ENCODE peak calls at places on chromosomes 5 and 9, in eight cellular contexts. L is occipital lobe; X is AG08395; F is pulmonary artery endothelial cell; O is NCI-H1092; P is H7; J is T1000; A is stimulated activated naive CD8-positive, alpha-beta T cell treated with anti-CD3 and anti-CD28 coated beads, Interleukin-15, Interleukin-2, amounts not matched to agents 100 U/mL and 50 U/mL, for 24 hours. G is an unnamed sample.

GRCh38 chr5:131436081-131436480 is 172.2 kb downstream of the CDC42SE2 start:
- DNase-seq in X (no peak), A (no peak), O (no peak), P (no peak), F (no peak), J (no peak), L (no peak), G (no peak)

GRCh38 chr5:21254161-21254560 is 1266.2 kb upstream of the CDH18 start:
- DNase-seq in L (no peak), A (no peak), F (no peak), O (no peak), J (no peak), P (no peak), X (no peak), G (no peak)

GRCh38 chr5:151721087-151721646 is 34.5 kb upstream of the SPARC start:
- DNase-seq in X (no peak), F (no peak), L (no peak), A (peak; percentile 15), P (no peak), J (no peak), O (no peak), G (no peak)

GRCh38 chr5:115977988-115978387 is 15.7 kb downstream of the LVRN start:
- DNase-seq in J (no peak), X (peak; percentile 79), L (no peak), A (no peak), F (peak; percentile 67), O (no peak), P (no peak), G (no peak)

GRCh38 chr5:107985144-107985543 is 314.4 kb upstream of the EFNA5 start:
- DNase-seq in J (peak; percentile 2), O (no peak), F (peak; percentile 11), X (no peak), A (no peak), P (no peak), L (no peak), G (no peak)

GRCh38 chr5:53179681-53180080 is 70.1 kb upstream of the MOCS2 start:
- DNase-seq in P (no peak), A (no peak), J (no peak), O (no peak), X (peak; percentile 13), F (no peak), L (no peak), G (no peak)

GRCh38 chr5:102910240-102911226 is 155.4 kb downstream of the PAM start:
- DNase-seq in A (no peak), P (no peak), L (no peak), F (no peak), X (no peak), J (no peak), O (no peak), G (no peak)

GRCh38 chr5:173321886-173322285 is 6.3 kb downstream of the STC2 start:
- DNase-seq in O (no peak), J (no peak), F (no peak), X (peak; percentile 36), P (no peak), L (no peak), A (no peak), G (no peak)

GRCh38 chr9:94813379-94813778 is 86.9 kb downstream of the AOPEP start:
- DNase-seq in O (peak; percentile 9), L (no peak), F (no peak), A (no peak), P (no peak), X (no peak), J (no peak), G (no peak)

GRCh38 chr5:92758552-92758951 is 822.5 kb downstream of the NR2F1-AS1 start:
- DNase-seq in X (peak; percentile 21), O (no peak), L (no peak), P (no peak), J (no peak), F (no peak), A (no peak), G (no peak)

GRCh38 chr9:69743930-69744329 is 15.9 kb downstream of the PTAR1 start:
- DNase-seq in J (no peak), A (no peak), F (no peak), L (no peak), X (no peak), P (no peak), O (no peak), G (no peak)

GRCh38 chr9:131598121-131598520 is 52.8 kb downstream of the PRRT1B start:
- DNase-seq in A (no peak), O (no peak), F (no peak), X (no peak), P (no peak), J (no peak), L (no peak), G (no peak)

GRCh38 chr9:94719878-94720277 is 6.6 kb upstream of the AOPEP start:
- DNase-seq in P (no peak), X (no peak), J (no peak), O (no peak), A (no peak), L (no peak), F (no peak), G (no peak)

GRCh38 chr9:131094622-131095021 is 1.7 kb upstream of the AIF1L start:
- DNase-seq in P (no peak), X (peak; percentile 90), J (no peak), O (no peak), A (no peak), L (no peak), F (no peak), G (no peak)

GRCh38 chr9:124010665-124011321 is 775 bp upstream of the LHX2 start:
- DNase-seq in J (no peak), X (peak; percentile 30), L (no peak), O (peak; percentile 51), F (no peak), P (peak; percentile 89), A (no peak), G (no peak)

GRCh38 chr5:164597293-164597900 is 1092.0 kb downstream of the MAT2B start:
- DNase-seq in L (no peak), F (no peak), O (no peak), J (no peak), P (peak; percentile 38), A (no peak), X (no peak), G (no peak)

GRCh38 chr5:132136906-132137305 is 63.3 kb downstream of the CSF2 start:
- DNase-seq in J (no peak), A (no peak), P (no peak), L (no peak), X (peak; percentile 40), O (no peak), F (no peak), G (peak; percentile 73)

GRCh38 chr5:100731768-100732167 is 171.3 kb downstream of the ST8SIA4 start:
- DNase-seq in O (no peak), L (no peak), J (no peak), P (no peak), A (peak; percentile 5), X (no peak), F (no peak), G (no peak)

GRCh38 chr9:29214702-29215248 is 1641.5 kb upstream of the C9orf72 start:
- DNase-seq in X (no peak), A (no peak), P (peak; percentile 9), O (no peak), L (no peak), J (no peak), F (no peak), G (no peak)

GRCh38 chr5:66001952-66002351 is 75.6 kb downstream of the ERBIN start:
- DNase-seq in J (no peak), X (no peak), A (no peak), L (no peak), P (no peak), F (no peak), O (no peak), G (no peak)

GRCh38 chr5:171961117-171961516 is 45.3 kb downstream of the FBXW11 start:
- DNase-seq in A (peak; percentile 51), L (no peak), J (no peak), F (no peak), P (no peak), O (no peak), X (no peak), G (no peak)

GRCh38 chr5:65742565-65743231 is 20.7 kb downstream of the NLN start:
- DNase-seq in J (peak; percentile 3), F (peak; percentile 47), L (no peak), A (no peak), P (peak; percentile 23), X (peak; percentile 76), O (no peak), G (peak; percentile 44)

GRCh38 chr9:114549677-114550330 is 37.8 kb upstream of the ATP6V1G1 start:
- DNase-seq in O (no peak), F (no peak), A (no peak), X (peak; percentile 59), L (no peak), J (no peak), P (no peak), G (no peak)